ENCODE peak calls at places on chromosomes 16 and 17, in eight cellular contexts. W, F, M, C, S, U, O and E are unnamed samples.

GRCh38 chr17:11144358-11145233 is 96.4 kb upstream of the SHISA6 start:
- DNase-seq in F (peak), M (peak), S (peak), C (peak), W (peak), O (no peak), U (peak), E (peak)

GRCh38 chr16:733382-734207 is 6.7 kb downstream of the HAGHL start:
- DNase-seq in C (peak), S (no peak), U (no peak), F (no peak), W (no peak), O (peak), M (no peak), E (no peak)

GRCh38 chr16:87291944-87292343 is 25.2 kb downstream of the C16orf95 start:
- DNase-seq in U (no peak), C (no peak), W (no peak), M (no peak), S (no peak), O (no peak), F (no peak), E (no peak)

GRCh38 chr16:85785927-85786326 is 13.4 kb downstream of the EMC8 start:
- DNase-seq in S (no peak), C (no peak), W (no peak), O (no peak), F (no peak), U (no peak), M (no peak), E (no peak)

GRCh38 chr17:18129041-18129502 is 20.5 kb downstream of the MYO15A start:
- DNase-seq in U (no peak), M (no peak), S (no peak), C (no peak), F (peak), O (no peak), W (peak), E (no peak)

GRCh38 chr16:75246504-75247205 is 4.8 kb downstream of the BCAR1 start:
- DNase-seq in F (no peak), O (no peak), W (no peak), U (no peak), S (no peak), M (no peak), C (no peak), E (no peak)

GRCh38 chr17:42340691-42341127 is 47.5 kb downstream of the STAT3 start:
- DNase-seq in F (peak), U (peak), C (no peak), M (no peak), O (no peak), W (no peak), S (no peak), E (no peak)

GRCh38 chr17:55463600-55463999 is 42.0 kb upstream of the MMD start:
- DNase-seq in W (no peak), F (no peak), C (no peak), O (no peak), M (no peak), S (no peak), U (no peak), E (no peak)